ENCODE peak calls at places on chromosomes 4 and X, in eight cellular contexts. N is cardiac muscle cell, K is stomach, X is mesenchymal stem cell, Z is keratinocyte, Q is lung, B is pancreas, G is neuronal stem cell. Y is an unnamed sample.

GRCh38 chr4:211033-211511 is 86.8 kb downstream of the ZNF718 start:
- DNase-seq in N (no peak), B (no peak), Q (no peak), G (no peak), K (no peak), X (no peak), Z (no peak), Y (no peak)

GRCh38 chr4:5988086-5988845 is 30.0 kb downstream of the C4orf50 start:
- DNase-seq in N (no peak), Q (no peak), X (no peak), G (no peak), Z (no peak), K (peak; percentile 17), B (no peak), Y (no peak)

GRCh38 chr4:17085416-17085815 is 187.0 kb upstream of the LDB2 start:
- DNase-seq in K (no peak), X (no peak), G (no peak), Q (no peak), Z (no peak), N (no peak), B (no peak), Y (no peak)

GRCh38 chrX:155967653-155968052 is 29.8 kb upstream of the IL9R start:
- DNase-seq in X (no peak), K (no peak), B (no peak), Z (no peak), N (no peak), Q (no peak), G (no peak), Y (no peak)

GRCh38 chr4:146247356-146247755 is 33.0 kb downstream of the REELD1 start:
- DNase-seq in Q (no peak), Z (no peak), X (no peak), N (no peak), K (no peak), G (no peak), B (no peak), Y (no peak)

GRCh38 chrX:119573840-119574393 is 446 bp upstream of the UBE2A start:
- DNase-seq in B (peak; percentile 23), N (peak; percentile 45), K (no peak), G (no peak), Q (peak; percentile 37), Z (no peak), X (peak; percentile 48), Y (peak; percentile 21)

GRCh38 chr4:107470173-107470572 is 249.9 kb downstream of the PAPSS1 start:
- DNase-seq in Z (no peak), K (no peak), Q (no peak), G (no peak), X (no peak), N (no peak), B (no peak), Y (no peak)

GRCh38 chr4:139589619-139590018 is 33.6 kb upstream of the SETD7 start:
- DNase-seq in G (no peak), Z (no peak), Q (no peak), K (no peak), N (no peak), X (no peak), B (no peak), Y (no peak)

GRCh38 chr4:145618210-145618911 is 824 bp upstream of the MMAA start:
- DNase-seq in X (no peak), N (no peak), Q (no peak), G (no peak), K (no peak), B (no peak), Z (no peak), Y (no peak)

GRCh38 chrX:129597905-129598304 is 56.9 kb downstream of the APLN start:
- DNase-seq in X (no peak), K (no peak), G (no peak), Q (no peak), Z (no peak), B (no peak), N (no peak), Y (no peak)

GRCh38 chrX:41238543-41238942 is 95.4 kb upstream of the DDX3X start:
- DNase-seq in Z (peak; percentile 9), X (peak; percentile 77), K (no peak), Q (no peak), G (no peak), N (no peak), B (no peak), Y (no peak)

GRCh38 chr4:92163348-92163747 is 140.4 kb upstream of the GRID2 start:
- DNase-seq in Z (no peak), N (no peak), X (no peak), Q (no peak), K (no peak), B (no peak), G (no peak), Y (no peak)

GRCh38 chr4:162984621-162985020 is 182.1 kb downstream of the NAF1 start:
- DNase-seq in X (no peak), K (no peak), N (no peak), Q (no peak), B (no peak), Z (no peak), G (no peak), Y (no peak)

GRCh38 chr4:88919056-88919455 is 137.9 kb downstream of the FAM13A start:
- DNase-seq in Q (no peak), G (no peak), X (no peak), Z (peak; percentile 4), K (no peak), B (no peak), N (no peak), Y (no peak)

GRCh38 chr4:38819569-38819968 is 15.0 kb upstream of the TLR1 start:
- DNase-seq in X (peak; percentile 49), Z (no peak), G (no peak), B (no peak), K (no peak), Q (no peak), N (no peak), Y (no peak)

GRCh38 chr4:7256989-7257810 is 64.9 kb downstream of the SORCS2 start:
- DNase-seq in B (peak; percentile 87), X (no peak), Z (no peak), G (no peak), K (no peak), N (peak; percentile 60), Q (no peak), Y (no peak)

GRCh38 chrX:72130762-72131231 is 918 bp downstream of the RTL5 start:
- DNase-seq in X (no peak), Z (no peak), B (no peak), K (no peak), G (no peak), Q (no peak), N (no peak), Y (no peak)

GRCh38 chrX:136879001-136879667 is 1.4 kb downstream of the RBMX start:
- DNase-seq in Q (no peak), G (no peak), N (no peak), Z (no peak), K (no peak), X (peak; percentile 32), B (no peak), Y (no peak)

GRCh38 chr4:125432078-125432477 is 117.3 kb downstream of the FAT4 start:
- DNase-seq in G (peak; percentile 24), Z (no peak), K (no peak), X (peak; percentile 66), N (peak; percentile 53), Q (no peak), B (no peak), Y (no peak)

DNA sequence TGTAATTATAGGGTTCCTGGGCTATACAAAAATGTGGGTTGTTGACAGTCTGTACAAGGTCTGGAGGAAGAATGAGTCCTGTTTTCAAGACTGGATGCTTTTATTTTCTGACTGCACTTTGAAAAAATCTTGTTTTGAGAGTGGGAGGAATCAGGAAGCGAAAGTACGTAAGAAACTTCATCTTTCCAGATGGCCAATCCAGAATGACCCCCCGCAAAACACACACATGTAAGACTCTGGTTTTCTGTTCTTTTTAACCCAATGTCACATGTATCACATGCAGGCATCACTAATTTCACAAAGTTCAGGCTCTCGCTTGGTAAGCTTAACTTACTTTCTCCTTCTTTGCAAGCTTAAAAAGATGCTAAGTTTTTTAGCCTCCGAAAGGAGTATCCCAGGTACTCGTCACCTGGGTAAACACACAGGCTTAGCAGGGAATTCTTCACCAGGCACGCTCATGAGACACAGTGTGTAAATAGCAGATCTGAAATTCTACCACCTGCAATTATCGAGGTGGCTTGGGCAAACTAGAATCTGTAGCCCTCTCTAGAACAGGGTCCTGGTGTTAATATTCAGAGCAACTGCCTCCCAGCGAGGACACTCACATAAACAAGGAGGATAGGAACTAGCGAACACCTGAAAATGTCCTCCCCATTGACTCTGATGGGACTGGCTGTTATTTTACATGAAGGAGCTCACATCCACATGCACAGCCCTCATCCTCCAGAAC is 90.7 kb downstream of the NSUN7 start:
- DNase-seq in K (no peak), N (no peak), X (no peak), Z (no peak), B (no peak), G (no peak), Q (no peak), Y (no peak)
- H3K27ac ChIP-seq in K (no peak overlapping the region), N (no peak overlapping the region), X (no peak overlapping the region), Z (no peak overlapping the region), B (no peak overlapping the region), G (no peak overlapping the region), Q (no peak overlapping the region), Y (no peak overlapping the region)

GRCh38 chr4:23853986-23854385 is 35.9 kb downstream of the PPARGC1A start:
- DNase-seq in B (no peak), K (no peak), X (no peak), N (no peak), Q (no peak), Z (no peak), G (no peak), Y (no peak)
- H3K27ac ChIP-seq in B (no peak overlapping the region), K (no peak overlapping the region), X (no peak overlapping the region), N (peak overlapping the region; percentile 44), Q (peak overlapping the region; percentile 79), Z (no peak overlapping the region), G (no peak overlapping the region), Y (no peak overlapping the region)

DNA sequence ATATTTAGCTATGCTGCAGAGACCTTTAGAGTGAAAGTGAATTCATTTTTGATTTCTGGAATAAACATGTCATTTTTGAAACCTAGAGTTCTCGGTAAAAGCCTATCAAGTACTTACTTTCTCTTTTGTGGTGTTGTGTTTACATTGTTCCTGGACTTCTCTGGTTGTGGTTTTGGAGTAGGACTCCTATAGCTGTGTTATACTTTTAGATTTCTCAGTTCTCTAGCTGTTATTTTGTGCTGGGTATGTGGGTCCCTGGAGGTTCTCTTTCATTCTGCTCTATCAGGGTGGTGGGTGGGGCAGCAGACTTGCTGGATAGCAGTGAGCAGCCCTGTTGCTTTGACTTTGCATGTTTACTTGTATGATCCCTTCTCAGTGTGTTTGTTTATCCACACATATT is 25.6 kb upstream of the MSMO1 start:
- DNase-seq in X (peak; percentile 71), Q (no peak), Z (no peak), G (no peak), N (no peak), B (no peak), K (no peak), Y (no peak)
- H3K27ac ChIP-seq in X (no peak overlapping the region), Q (no peak overlapping the region), Z (no peak overlapping the region), G (no peak overlapping the region), N (no peak overlapping the region), B (no peak overlapping the region), K (no peak overlapping the region), Y (no peak overlapping the region)

DNA sequence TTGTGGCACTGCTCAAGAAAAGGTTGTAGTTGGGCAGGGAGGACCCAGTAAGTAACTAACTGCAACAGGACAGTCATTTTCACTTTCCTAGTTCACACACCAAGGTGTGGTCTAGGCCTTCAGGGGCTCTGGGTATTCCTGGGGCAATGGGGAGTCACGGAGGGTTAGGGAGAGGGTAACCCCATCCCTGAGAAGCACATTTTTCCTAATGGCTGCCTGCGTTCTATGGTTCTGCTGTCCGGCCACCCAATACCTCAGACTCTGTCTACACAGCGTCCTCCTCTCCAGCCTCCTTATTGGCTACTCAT is 937 bp upstream of the PPP1R3F start:
- DNase-seq in B (no peak), X (no peak), N (no peak), Z (no peak), G (no peak), K (no peak), Q (no peak), Y (no peak)
- H3K27ac ChIP-seq in B (peak overlapping the region; percentile 12), X (peak overlapping the region; percentile 67), N (peak overlapping the region; percentile 91), Z (peak overlapping the region; percentile 63), G (peak overlapping the region; percentile 92), K (peak overlapping the region; percentile 92), Q (peak overlapping the region; percentile 93), Y (peak overlapping the region; percentile 99)

Y was measured in caudate nucleus.